ENCODE peak calls at places on chromosomes 16 and 17, in six cellular contexts. J is cardiac muscle cell, Y is adrenal gland, L is MM.1S, U is ovary, A is HCT116. K is an unnamed sample.
A peak's percentile ranks its signal among the peaks of the same experiment; 100 is the strongest.

GRCh38 chr16:57754354-57755060 is 18.9 kb downstream of the KATNB1 start:
- DNase-seq in U (peak; percentile 14), A (no peak), L (no peak), J (no peak), Y (no peak), K (no peak)

GRCh38 chr17:61337247-61337812 is 62.3 kb upstream of the TBX2 start:
- DNase-seq in A (no peak), J (no peak), L (no peak), U (no peak), Y (no peak), K (no peak)

GRCh38 chr17:77853208-77853977 is 105.1 kb upstream of the TNRC6C start:
- DNase-seq in Y (no peak), U (no peak), A (no peak), J (no peak), L (no peak), K (no peak)

GRCh38 chr16:20744922-20745440 is 3.4 kb upstream of the THUMPD1 start:
- DNase-seq in U (no peak), J (no peak), A (no peak), L (no peak), Y (no peak), K (no peak)

GRCh38 chr17:74888440-74888839 is 5.0 kb downstream of the FADS6 start:
- DNase-seq in U (no peak), A (no peak), L (no peak), Y (no peak), J (no peak), K (no peak)

GRCh38 chr16:4319454-4319853 is 3.6 kb downstream of the GLIS2 start:
- DNase-seq in Y (peak; percentile 46), U (peak; percentile 58), A (no peak), L (peak; percentile 47), J (no peak), K (peak; percentile 55)

GRCh38 chr17:1111599-1112443 is 68.0 kb downstream of the ABR start:
- DNase-seq in A (no peak), J (no peak), L (no peak), Y (peak; percentile 63), U (no peak), K (no peak)

GRCh38 chr16:5756969-5757368 is 659.4 kb upstream of the EEF2KMT start:
- DNase-seq in Y (no peak), U (no peak), L (peak; percentile 41), A (no peak), J (no peak), K (no peak)

GRCh38 chr17:27654654-27655524 is 23.9 kb downstream of the LGALS9 start:
- DNase-seq in L (peak; percentile 78), J (peak; percentile 78), A (peak; percentile 76), U (peak; percentile 65), Y (peak; percentile 87), K (peak; percentile 84)

GRCh38 chr17:57940653-57941329 is 14.4 kb downstream of the CUEDC1 start:
- DNase-seq in Y (no peak), U (no peak), L (no peak), A (no peak), J (no peak), K (no peak)

GRCh38 chr17:413016-413350 is 60.4 kb upstream of the RPH3AL start:
- DNase-seq in Y (peak; percentile 31), J (no peak), L (no peak), A (no peak), U (no peak), K (no peak)

GRCh38 chr16:76959166-76959565 is 231.8 kb upstream of the MON1B start:
- DNase-seq in Y (no peak), J (no peak), U (no peak), A (no peak), L (no peak), K (no peak)

GRCh38 chr16:4109250-4109736 is 6.9 kb downstream of the ADCY9 start:
- DNase-seq in J (no peak), Y (no peak), L (no peak), A (no peak), U (no peak), K (no peak)

GRCh38 chr16:30585022-30585399 is 486 bp downstream of the ZNF785 start:
- DNase-seq in A (no peak), Y (no peak), U (no peak), J (no peak), L (no peak), K (no peak)

GRCh38 chr17:43907425-43907981 is at the start of gene MPP2:
- DNase-seq in J (peak; percentile 92), U (peak; percentile 69), Y (no peak), A (peak; percentile 64), L (no peak), K (peak; percentile 92)

GRCh38 chr16:4682616-4683254 is 10.6 kb upstream of the NUDT16L1 start:
- DNase-seq in A (no peak), J (peak; percentile 42), U (peak; percentile 70), Y (peak; percentile 79), L (no peak), K (no peak)

GRCh38 chr16:27515874-27516353 is 33.8 kb downstream of the GTF3C1 start:
- DNase-seq in L (peak; percentile 8), A (peak; percentile 6), Y (peak; percentile 35), U (no peak), J (peak; percentile 32), K (peak; percentile 20)

GRCh38 chr16:50999181-50999580 is 151.9 kb downstream of the SALL1 start:
- DNase-seq in A (no peak), U (no peak), Y (no peak), L (no peak), J (no peak), K (no peak)

GRCh38 chr17:39062846-39063680 is 88.4 kb downstream of the PLXDC1 start:
- DNase-seq in Y (no peak), J (no peak), L (no peak), A (no peak), U (no peak), K (no peak)
- H3K27ac ChIP-seq in Y (no peak overlapping the region), J (no peak overlapping the region), L (no peak overlapping the region), A (no peak overlapping the region), U (no peak overlapping the region), K (no peak overlapping the region)

GRCh38 chr16:53065436-53066165 is 10.8 kb downstream of the CHD9 start:
- DNase-seq in J (no peak), A (no peak), Y (no peak), L (no peak), U (no peak), K (no peak)
- H3K27ac ChIP-seq in J (no peak overlapping the region), A (no peak overlapping the region), Y (peak overlapping the region; percentile 21), L (no peak overlapping the region), U (no peak overlapping the region), K (no peak overlapping the region)

GRCh38 chr16:52035406-52035805 is 511.5 kb downstream of the TOX3 start:
- DNase-seq in L (no peak), Y (no peak), A (no peak), J (no peak), U (no peak), K (no peak)
- H3K27ac ChIP-seq in L (no peak overlapping the region), Y (no peak overlapping the region), A (no peak overlapping the region), J (no peak overlapping the region), U (no peak overlapping the region), K (no peak overlapping the region)

GRCh38 chr17:67316776-67317175 is 49.6 kb downstream of the PSMD12 start:
- DNase-seq in J (no peak), U (no peak), A (no peak), L (no peak), Y (no peak), K (no peak)

GRCh38 chr17:67326440-67326839 is 39.9 kb downstream of the PSMD12 start:
- DNase-seq in L (no peak), J (no peak), U (no peak), A (no peak), Y (no peak), K (no peak)

GRCh38 chr17:67323445-67323844 is 42.9 kb downstream of the PSMD12 start:
- DNase-seq in Y (no peak), U (no peak), J (no peak), A (no peak), L (no peak), K (no peak)

GRCh38 chr17:67324330-67324729 is 42.0 kb downstream of the PSMD12 start:
- DNase-seq in J (no peak), A (no peak), Y (no peak), L (peak; percentile 18), U (no peak), K (no peak)

GRCh38 chr17:67322039-67322787 is 44.2 kb downstream of the PSMD12 start:
- DNase-seq in A (no peak), J (peak; percentile 49), U (no peak), Y (no peak), L (no peak), K (no peak)
- H3K27ac ChIP-seq in A (no peak overlapping the region), J (no peak overlapping the region), U (no peak overlapping the region), Y (no peak overlapping the region), L (no peak overlapping the region), K (no peak overlapping the region)

GRCh38 chr17:19316756-19317358 is 45.7 kb downstream of the B9D1 start:
- DNase-seq in A (no peak), J (no peak), U (no peak), Y (no peak), L (no peak), K (no peak)
- H3K27ac ChIP-seq in A (peak overlapping the region; percentile 41), J (peak overlapping the region; percentile 3), U (no peak overlapping the region), Y (no peak overlapping the region), L (peak overlapping the region; percentile 65), K (peak overlapping the region; percentile 12)

DNA sequence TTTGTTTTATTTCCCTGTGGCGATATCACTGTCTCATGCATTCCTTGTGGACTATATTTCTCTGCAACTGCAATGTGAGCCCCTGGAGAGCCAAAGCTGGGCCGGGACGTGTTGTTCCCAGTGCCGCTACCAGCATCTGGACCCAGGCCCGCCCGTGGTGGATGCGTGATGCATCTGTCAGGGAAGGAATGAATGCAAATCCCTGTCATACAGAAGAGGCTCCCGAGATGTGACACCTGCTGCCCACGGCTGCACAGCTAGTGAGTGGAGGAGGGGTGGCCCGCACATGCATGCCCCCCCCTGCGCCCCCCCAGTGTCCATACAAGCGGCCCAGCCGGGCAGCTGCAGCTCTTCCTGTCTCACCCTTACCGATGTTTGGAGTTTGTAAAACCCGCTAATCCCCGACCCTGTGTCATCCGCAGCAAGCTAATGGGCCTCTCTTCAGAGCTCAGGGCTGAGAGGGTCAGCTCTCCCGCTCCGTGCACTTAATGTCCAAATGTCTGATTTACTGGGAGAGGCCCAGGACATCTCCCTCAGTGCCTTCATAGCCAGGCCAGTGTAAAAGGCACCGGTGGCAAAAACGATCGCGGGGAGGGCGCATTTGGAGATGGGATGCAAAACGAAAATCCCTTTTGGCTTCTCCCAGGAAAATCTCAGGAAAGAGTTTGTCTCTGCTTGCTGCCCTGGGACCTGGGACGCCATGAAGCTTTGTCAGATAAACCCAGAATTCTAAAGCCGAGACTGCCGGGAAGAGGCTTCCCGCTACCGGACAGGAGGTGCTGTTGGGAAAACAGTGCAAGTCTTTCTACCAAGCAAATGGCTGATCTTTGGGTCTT is 91.8 kb downstream of the FOXL1 start:
- DNase-seq in J (no peak), U (no peak), A (no peak), Y (no peak), L (no peak), K (peak; percentile 43)
- H3K27ac ChIP-seq in J (no peak overlapping the region), U (no peak overlapping the region), A (no peak overlapping the region), Y (no peak overlapping the region), L (no peak overlapping the region), K (no peak overlapping the region)

GRCh38 chr17:35460354-35460851 is 11.8 kb upstream of the SLFN13 start:
- DNase-seq in Y (no peak), U (no peak), J (peak; percentile 64), L (peak; percentile 95), A (peak; percentile 15), K (peak; percentile 52)
- H3K27ac ChIP-seq in Y (no peak overlapping the region), U (no peak overlapping the region), J (no peak overlapping the region), L (peak overlapping the region; percentile 64), A (no peak overlapping the region), K (no peak overlapping the region)

GRCh38 chr17:2266865-2267228 is 36.7 kb downstream of the SMG6 start:
- DNase-seq in A (no peak), Y (no peak), L (no peak), U (no peak), J (peak; percentile 59), K (no peak)
- H3K27ac ChIP-seq in A (no peak overlapping the region), Y (no peak overlapping the region), L (peak overlapping the region; percentile 92), U (no peak overlapping the region), J (peak overlapping the region; percentile 72), K (no peak overlapping the region)

GRCh38 chr17:81160306-81160705 is 5.0 kb upstream of the PVALEF start:
- DNase-seq in A (no peak), L (no peak), J (no peak), U (peak; percentile 43), Y (peak; percentile 56), K (peak; percentile 60)
- H3K27ac ChIP-seq in A (no peak overlapping the region), L (no peak overlapping the region), J (no peak overlapping the region), U (no peak overlapping the region), Y (no peak overlapping the region), K (no peak overlapping the region)